ENCODE peak calls at places on chromosome 18, in seven cellular contexts. One of them, this sample, is unnamed. For H3K36me3, the result is how much of the 10 kb centered on the place peaks cover.

GRCh38 chr18:46169464-46169941 is 65.3 kb downstream of the HAUS1 start:
- DNase-seq in astrocyte: peak
- DNase-seq in GM23338: no peak
- DNase-seq in hepatocyte: no peak
- DNase-seq in MM.1S: no peak
- DNase-seq in IMR-90: peak
- DNase-seq in GM23248: peak
- DNase-seq in this sample: no peak

GRCh38 chr18:55351980-55352714 is 235.8 kb downstream of the TCF4 start:
- DNase-seq in astrocyte: peak
- DNase-seq in GM23338: peak
- DNase-seq in hepatocyte: no peak
- DNase-seq in MM.1S: no peak
- DNase-seq in IMR-90: peak
- DNase-seq in GM23248: no peak
- DNase-seq in this sample: no peak

GRCh38 chr18:27668126-27668525 is 483.0 kb upstream of the CHST9 start:
- DNase-seq in astrocyte: peak
- DNase-seq in GM23338: no peak
- DNase-seq in hepatocyte: no peak
- DNase-seq in MM.1S: no peak
- DNase-seq in IMR-90: no peak
- DNase-seq in GM23248: peak
- DNase-seq in this sample: no peak

GRCh38 chr18:23341383-23341782 is 111.7 kb upstream of the RIOK3 start:
- DNase-seq in astrocyte: peak
- DNase-seq in GM23338: no peak
- DNase-seq in hepatocyte: no peak
- DNase-seq in MM.1S: no peak
- DNase-seq in IMR-90: peak
- DNase-seq in GM23248: peak
- DNase-seq in this sample: no peak

GRCh38 chr18:21557607-21558253 is 42.8 kb downstream of the ESCO1 start:
- DNase-seq in astrocyte: no peak
- DNase-seq in GM23338: peak
- DNase-seq in hepatocyte: no peak
- DNase-seq in MM.1S: no peak
- DNase-seq in IMR-90: no peak
- DNase-seq in GM23248: no peak
- DNase-seq in this sample: no peak

GRCh38 chr18:10560457-10561045 is 34.7 kb downstream of the NAPG start:
- DNase-seq in astrocyte: peak
- DNase-seq in GM23338: peak
- DNase-seq in hepatocyte: peak
- DNase-seq in MM.1S: peak
- DNase-seq in IMR-90: peak
- DNase-seq in GM23248: peak
- DNase-seq in this sample: peak

GRCh38 chr18:22563098-22563707 is 145.5 kb upstream of the CTAGE1 start:
- DNase-seq in astrocyte: peak
- DNase-seq in GM23338: peak
- DNase-seq in hepatocyte: peak
- DNase-seq in MM.1S: peak
- DNase-seq in IMR-90: peak
- DNase-seq in GM23248: peak
- DNase-seq in this sample: peak

GRCh38 chr18:9348079-9348671 is 13.6 kb downstream of the TWSG1 start:
- DNase-seq in astrocyte: peak
- DNase-seq in GM23338: no peak
- DNase-seq in hepatocyte: no peak
- DNase-seq in MM.1S: no peak
- DNase-seq in IMR-90: peak
- DNase-seq in GM23248: peak
- DNase-seq in this sample: no peak

GRCh38 chr18:1306641-1307040 is 402.0 kb downstream of the ADCYAP1 start:
- DNase-seq in astrocyte: no peak
- DNase-seq in GM23338: no peak
- DNase-seq in hepatocyte: no peak
- DNase-seq in MM.1S: no peak
- DNase-seq in IMR-90: no peak
- DNase-seq in GM23248: no peak
- DNase-seq in this sample: no peak

GRCh38 chr18:62616331-62616805 is 93.5 kb downstream of the ZCCHC2 start:
- DNase-seq in astrocyte: no peak
- DNase-seq in GM23338: no peak
- DNase-seq in hepatocyte: no peak
- DNase-seq in MM.1S: no peak
- DNase-seq in IMR-90: no peak
- DNase-seq in GM23248: peak
- DNase-seq in this sample: no peak

GRCh38 chr18:22348521-22349316 is 69.0 kb downstream of the CTAGE1 start:
- DNase-seq in astrocyte: peak
- DNase-seq in GM23338: peak
- DNase-seq in hepatocyte: peak
- DNase-seq in MM.1S: no peak
- DNase-seq in IMR-90: peak
- DNase-seq in GM23248: peak
- DNase-seq in this sample: no peak

GRCh38 chr18:27652480-27653121 is 467.5 kb upstream of the CHST9 start:
- DNase-seq in astrocyte: no peak
- DNase-seq in GM23338: no peak
- DNase-seq in hepatocyte: no peak
- DNase-seq in MM.1S: peak
- DNase-seq in IMR-90: no peak
- DNase-seq in GM23248: no peak
- DNase-seq in this sample: no peak

GRCh38 chr18:2967357-2967756 is 45.6 kb downstream of the LPIN2 start:
- DNase-seq in astrocyte: no peak
- DNase-seq in GM23338: no peak
- DNase-seq in hepatocyte: no peak
- DNase-seq in MM.1S: no peak
- DNase-seq in IMR-90: no peak
- DNase-seq in GM23248: no peak
- DNase-seq in this sample: no peak

GRCh38 chr18:31649894-31650719 is 34.3 kb downstream of the B4GALT6 start:
- DNase-seq in astrocyte: no peak
- DNase-seq in GM23338: no peak
- DNase-seq in hepatocyte: no peak
- DNase-seq in MM.1S: no peak
- DNase-seq in IMR-90: no peak
- DNase-seq in GM23248: no peak
- DNase-seq in this sample: no peak

GRCh38 chr18:46324556-46324955 is 220.4 kb downstream of the HAUS1 start:
- DNase-seq in astrocyte: peak
- DNase-seq in GM23338: peak
- DNase-seq in hepatocyte: peak
- DNase-seq in MM.1S: no peak
- DNase-seq in IMR-90: peak
- DNase-seq in GM23248: peak
- DNase-seq in this sample: peak

GRCh38 chr18:46915800-46916550 is 1.3 kb downstream of the PIAS2 start:
- DNase-seq in astrocyte: no peak
- DNase-seq in GM23338: no peak
- DNase-seq in hepatocyte: no peak
- DNase-seq in MM.1S: peak
- DNase-seq in IMR-90: peak
- DNase-seq in GM23248: peak
- DNase-seq in this sample: no peak

DNA sequence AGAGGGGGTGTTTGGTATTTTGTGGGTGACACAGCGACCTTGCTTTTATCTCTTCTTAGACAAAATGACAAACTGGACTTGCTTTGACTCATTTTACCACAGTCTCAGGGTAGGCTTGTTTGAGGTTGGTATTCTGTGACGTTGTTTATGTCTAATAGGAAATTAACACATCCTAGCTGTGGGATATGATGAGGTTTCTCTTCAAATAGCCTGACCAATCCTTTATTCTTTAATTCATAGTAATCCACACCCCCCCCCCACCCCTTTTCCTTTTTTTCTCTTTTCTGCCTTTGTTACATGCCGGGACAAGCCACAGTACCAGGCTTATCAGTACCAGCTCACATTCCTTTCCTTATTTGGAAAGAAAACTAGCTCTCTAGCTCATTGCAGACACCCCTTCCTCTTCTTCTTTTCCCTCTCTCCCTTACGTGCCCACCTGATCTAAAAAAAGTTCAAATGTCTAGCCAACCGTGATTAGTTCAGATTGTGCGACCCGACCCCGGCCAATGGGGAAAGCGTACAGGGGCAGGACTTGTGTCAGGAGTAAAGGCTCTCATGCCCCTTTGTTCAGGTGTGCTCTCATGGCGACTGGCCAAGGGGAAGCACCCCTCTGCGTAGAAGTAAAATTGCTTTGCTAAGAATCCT is 52.2 kb upstream of the PTPRM start:
- DNase-seq in astrocyte: peak
- DNase-seq in GM23338: peak
- DNase-seq in hepatocyte: peak
- DNase-seq in MM.1S: no peak
- DNase-seq in IMR-90: no peak
- DNase-seq in GM23248: no peak
- DNase-seq in this sample: no peak
- H2AFZ ChIP-seq in astrocyte: no peak
- H2AFZ ChIP-seq in GM23338: peak
- H2AFZ ChIP-seq in hepatocyte: no peak
- H2AFZ ChIP-seq in MM.1S: no peak
- H2AFZ ChIP-seq in IMR-90: no peak
- H2AFZ ChIP-seq in GM23248: no peak
- H2AFZ ChIP-seq in this sample: no peak

DNA sequence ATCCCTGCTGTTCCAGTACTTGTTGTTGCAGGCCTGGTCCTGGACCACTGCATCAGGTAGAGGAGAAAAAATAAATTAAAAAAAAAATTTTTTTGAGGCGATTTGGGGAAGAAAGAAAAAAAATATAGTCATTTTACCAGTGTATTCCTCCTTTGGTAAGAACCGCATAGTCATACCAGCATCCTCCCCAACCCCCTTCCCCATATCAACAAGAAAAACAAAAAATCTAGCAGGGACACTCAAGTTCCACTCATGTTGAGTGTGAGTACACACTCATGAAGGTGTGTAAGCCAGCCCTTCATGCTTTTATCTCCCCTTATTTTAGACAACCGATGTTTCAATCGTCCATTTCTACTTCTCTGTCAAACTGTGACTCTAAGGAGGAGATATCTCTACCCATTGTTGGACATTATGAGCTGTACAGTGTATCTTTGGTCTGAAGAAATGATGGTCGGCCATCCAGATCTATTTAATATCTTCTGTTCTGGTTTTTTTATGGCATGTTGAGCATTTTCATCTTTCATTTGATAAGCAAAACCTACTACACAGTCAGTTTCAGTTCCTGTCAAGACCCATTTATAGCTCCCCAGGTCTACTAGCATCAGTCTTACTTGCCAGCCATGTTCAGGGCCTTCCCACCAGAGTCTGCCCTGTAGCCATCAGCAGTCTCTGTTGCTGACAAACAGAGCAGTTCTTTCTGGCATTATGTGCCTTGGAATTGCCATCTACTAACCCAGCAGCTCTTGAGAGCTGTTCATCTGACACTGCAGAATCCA is 20.0 kb downstream of the ELP2 start:
- DNase-seq in astrocyte: no peak
- DNase-seq in GM23338: no peak
- DNase-seq in hepatocyte: no peak
- DNase-seq in MM.1S: peak
- DNase-seq in IMR-90: no peak
- DNase-seq in GM23248: no peak
- DNase-seq in this sample: no peak
- H3K36me3 ChIP-seq in astrocyte: under half
- H3K36me3 ChIP-seq in GM23338: half or more
- H3K36me3 ChIP-seq in hepatocyte: under half
- H3K36me3 ChIP-seq in MM.1S: under half
- H3K36me3 ChIP-seq in IMR-90: half or more
- H3K36me3 ChIP-seq in GM23248: under half
- H3K36me3 ChIP-seq in this sample: half or more

DNA sequence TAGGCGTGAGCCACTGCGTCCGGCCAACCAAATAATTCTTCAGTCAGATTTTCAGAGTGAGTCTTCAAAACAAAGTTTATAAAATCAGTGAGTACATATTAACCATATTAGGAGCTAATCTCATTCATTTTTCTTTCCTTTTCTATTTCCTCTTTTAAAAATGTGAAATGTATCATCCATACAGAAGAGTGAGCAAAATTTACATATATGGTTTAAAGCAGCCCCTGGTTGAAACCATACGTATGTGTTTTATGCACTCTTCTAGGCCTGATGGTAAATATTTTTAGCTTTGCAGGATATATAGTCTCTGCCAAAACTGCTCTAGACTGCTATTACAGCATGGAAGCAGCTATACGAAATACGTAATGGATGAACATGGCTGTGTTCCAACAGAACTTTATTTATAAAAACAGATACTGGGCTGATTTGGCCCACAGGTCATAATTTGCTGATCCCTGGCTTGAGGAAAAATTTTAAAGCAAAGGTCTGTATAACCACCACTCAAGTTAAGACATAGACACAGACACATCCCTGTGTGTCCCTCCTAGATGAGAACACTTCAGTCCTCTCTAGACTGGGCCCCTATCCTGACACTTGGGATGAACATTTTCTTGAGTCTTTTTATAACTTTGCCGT is 42.5 kb upstream of the ATP8B1 start:
- DNase-seq in astrocyte: no peak
- DNase-seq in GM23338: no peak
- DNase-seq in hepatocyte: no peak
- DNase-seq in MM.1S: no peak
- DNase-seq in IMR-90: peak
- DNase-seq in GM23248: no peak
- DNase-seq in this sample: no peak
- H3K27ac ChIP-seq in astrocyte: peak
- H3K27ac ChIP-seq in GM23338: no peak
- H3K27ac ChIP-seq in hepatocyte: peak
- H3K27ac ChIP-seq in MM.1S: no peak
- H3K27ac ChIP-seq in IMR-90: peak
- H3K27ac ChIP-seq in GM23248: peak
- H3K27ac ChIP-seq in this sample: no peak

DNA sequence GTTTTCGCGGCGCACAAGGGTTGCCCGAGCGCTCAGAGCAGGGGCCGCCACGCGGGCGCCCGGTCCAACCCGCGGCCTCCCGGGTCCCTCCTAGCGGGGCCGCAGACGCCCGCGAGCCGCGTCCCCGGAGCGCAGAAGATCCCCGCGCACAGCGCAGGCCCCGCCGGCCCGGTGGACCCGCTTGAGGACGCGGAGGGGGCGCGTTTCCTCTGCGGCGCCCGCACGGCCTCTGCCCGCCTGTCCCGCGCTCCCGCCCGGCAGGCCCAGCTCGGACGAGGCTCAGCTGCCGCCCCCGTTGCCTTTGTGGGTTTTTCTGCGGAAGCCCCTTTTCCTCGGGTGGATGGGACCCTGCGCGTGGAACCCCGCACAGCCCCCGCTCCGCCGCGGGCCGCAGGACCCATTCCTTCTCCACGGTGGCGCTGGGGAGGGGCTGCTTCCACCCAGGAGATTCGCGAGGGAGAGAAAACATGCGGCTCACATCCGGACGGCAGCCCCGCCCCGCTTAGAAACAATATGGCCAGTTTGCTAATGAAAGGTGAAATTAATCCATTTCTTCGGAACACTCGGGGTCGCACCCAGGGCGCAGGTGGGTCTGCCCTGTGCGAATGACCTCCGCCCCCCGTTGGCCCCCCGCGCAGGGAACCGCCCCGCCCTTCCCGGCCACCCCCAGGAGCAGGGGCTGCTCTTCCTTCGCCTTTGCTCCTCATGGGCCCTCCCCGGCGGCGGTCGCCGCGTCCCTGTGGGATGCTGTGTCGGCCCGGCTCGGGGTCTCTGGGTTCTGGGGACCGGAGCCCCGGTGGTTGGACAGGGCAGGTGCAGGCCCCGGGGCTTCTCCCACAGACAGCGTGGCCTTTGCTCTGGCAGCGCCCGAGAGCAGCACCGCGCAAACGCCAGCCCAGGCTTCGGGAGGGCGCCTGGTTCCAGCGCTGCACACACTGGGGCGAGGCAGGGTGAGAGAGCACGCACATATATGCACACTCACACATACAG is 9.3 kb upstream of the KCNG2 start:
- DNase-seq in astrocyte: no peak
- DNase-seq in GM23338: peak
- DNase-seq in hepatocyte: no peak
- DNase-seq in MM.1S: no peak
- DNase-seq in IMR-90: no peak
- DNase-seq in GM23248: peak
- DNase-seq in this sample: no peak
- H2AFZ ChIP-seq in astrocyte: peak
- H2AFZ ChIP-seq in GM23338: peak
- H2AFZ ChIP-seq in hepatocyte: peak
- H2AFZ ChIP-seq in MM.1S: no peak
- H2AFZ ChIP-seq in IMR-90: peak
- H2AFZ ChIP-seq in GM23248: peak
- H2AFZ ChIP-seq in this sample: no peak

This sample was measured in DND-41.